ENCODE peak calls at places on chromosome 2, in eight cellular contexts. X is GM12865, N is fibroblast of the aortic adventitia, T is GM10248, M is adrenal gland, Q is kidney epithelial cell, W is Calu3, Y is right atrium auricular region. U is an unnamed sample.

GRCh38 chr2:13524492-13524891 is 807.8 kb downstream of the TRIB2 start:
- DNase-seq in X (peak), N (no peak), T (no peak), M (no peak), Q (no peak), W (no peak), Y (no peak), U (peak)

GRCh38 chr2:74659462-74659861 is 5.4 kb downstream of the SEMA4F start:
- DNase-seq in X (peak), N (no peak), T (no peak), M (no peak), Q (no peak), W (no peak), Y (no peak), U (no peak)

GRCh38 chr2:30706534-30707303 is 100.5 kb downstream of the CAPN13 start:
- DNase-seq in X (peak), N (peak), T (peak), M (peak), Q (no peak), W (peak), Y (no peak), U (peak)

GRCh38 chr2:100800910-100801309 is 19.0 kb upstream of the NPAS2 start:
- DNase-seq in X (no peak), N (peak), T (no peak), M (no peak), Q (no peak), W (no peak), Y (no peak), U (no peak)

GRCh38 chr2:177724398-177725287 is 332.1 kb downstream of the AGPS start:
- DNase-seq in X (peak), N (peak), T (peak), M (peak), Q (peak), W (peak), Y (no peak), U (peak)

GRCh38 chr2:238471-239268 is 25.2 kb downstream of the SH3YL1 start:
- DNase-seq in X (no peak), N (no peak), T (no peak), M (no peak), Q (no peak), W (no peak), Y (no peak), U (no peak)

GRCh38 chr2:20478961-20479360 is 32.1 kb downstream of the RHOB start:
- DNase-seq in X (no peak), N (no peak), T (no peak), M (no peak), Q (no peak), W (no peak), Y (peak), U (no peak)

GRCh38 chr2:218964041-218964771 is 4.7 kb downstream of the CDK5R2 start:
- DNase-seq in X (no peak), N (peak), T (no peak), M (no peak), Q (peak), W (no peak), Y (no peak), U (no peak)

GRCh38 chr2:171487803-171488259 is 34.4 kb upstream of the CYBRD1 start:
- DNase-seq in X (no peak), N (peak), T (no peak), M (peak), Q (no peak), W (no peak), Y (no peak), U (no peak)

GRCh38 chr2:45652090-45653050 is 895 bp downstream of the PRKCE start:
- DNase-seq in X (peak), N (peak), T (peak), M (peak), Q (no peak), W (peak), Y (peak), U (peak)

GRCh38 chr2:20620696-20621365 is 30.1 kb downstream of the HS1BP3 start:
- DNase-seq in X (no peak), N (no peak), T (no peak), M (peak), Q (no peak), W (no peak), Y (no peak), U (no peak)

GRCh38 chr2:44277541-44277940 is 2.3 kb downstream of the SLC3A1 start:
- DNase-seq in X (no peak), N (no peak), T (no peak), M (no peak), Q (no peak), W (no peak), Y (no peak), U (no peak)

GRCh38 chr2:20594048-20594750 is 56.7 kb downstream of the HS1BP3 start:
- DNase-seq in X (no peak), N (no peak), T (no peak), M (no peak), Q (no peak), W (no peak), Y (no peak), U (no peak)

GRCh38 chr2:172261292-172261691 is 158.6 kb upstream of the DLX2 start:
- DNase-seq in X (no peak), N (peak), T (no peak), M (no peak), Q (no peak), W (no peak), Y (no peak), U (no peak)

GRCh38 chr2:121038831-121039230 is 246.2 kb downstream of the TFCP2L1 start:
- DNase-seq in X (no peak), N (no peak), T (no peak), M (peak), Q (peak), W (peak), Y (no peak), U (no peak)

GRCh38 chr2:177187631-177188312 is 24.8 kb upstream of the HNRNPA3 start:
- DNase-seq in X (no peak), N (peak), T (no peak), M (no peak), Q (no peak), W (peak), Y (no peak), U (no peak)

GRCh38 chr2:102034683-102035606 is 43.2 kb downstream of the IL1R2 start:
- DNase-seq in X (no peak), N (no peak), T (no peak), M (no peak), Q (no peak), W (no peak), Y (no peak), U (no peak)

GRCh38 chr2:56009758-56010534 is 86.4 kb upstream of the EFEMP1 start:
- DNase-seq in X (peak), N (peak), T (no peak), M (no peak), Q (no peak), W (no peak), Y (no peak), U (no peak)

GRCh38 chr2:170813611-170814550 is 2.8 kb upstream of the GAD1 start:
- DNase-seq in X (peak), N (peak), T (no peak), M (no peak), Q (no peak), W (peak), Y (no peak), U (no peak)

GRCh38 chr2:191347154-191347553 is 102.0 kb downstream of the MYO1B start:
- DNase-seq in X (no peak), N (no peak), T (no peak), M (no peak), Q (no peak), W (no peak), Y (no peak), U (no peak)

GRCh38 chr2:183243760-183244159 is 119.5 kb downstream of the NUP35 start:
- DNase-seq in X (no peak), N (no peak), T (no peak), M (no peak), Q (no peak), W (no peak), Y (no peak), U (no peak)

GRCh38 chr2:28422903-28423741 is 30.5 kb downstream of the FOSL2 start:
- DNase-seq in X (no peak), N (no peak), T (no peak), M (no peak), Q (no peak), W (no peak), Y (no peak), U (no peak)

GRCh38 chr2:9657731-9658130 is 26.9 kb upstream of the YWHAQ start:
- DNase-seq in X (no peak), N (no peak), T (no peak), M (no peak), Q (no peak), W (no peak), Y (no peak), U (no peak)
- TF ChIP-seq CTCF in X (no peak), N (no peak), T (no peak), M (no peak), Q (no peak), W (no peak), Y (no peak), U (no peak)

GRCh38 chr2:241149925-241150659 is at the start of gene PPP1R7:
- DNase-seq in X (peak), N (peak), T (peak), M (peak), Q (peak), W (peak), Y (peak), U (peak)
- TF ChIP-seq CTCF in X (peak), N (no peak), T (peak), M (no peak), Q (no peak), W (no peak), Y (no peak), U (peak)

GRCh38 chr2:18410543-18410942 is 149.9 kb downstream of the RDH14 start:
- DNase-seq in X (no peak), N (no peak), T (no peak), M (no peak), Q (no peak), W (no peak), Y (no peak), U (no peak)
- TF ChIP-seq CTCF in X (no peak), N (no peak), T (no peak), M (no peak), Q (no peak), W (no peak), Y (no peak), U (no peak)

DNA sequence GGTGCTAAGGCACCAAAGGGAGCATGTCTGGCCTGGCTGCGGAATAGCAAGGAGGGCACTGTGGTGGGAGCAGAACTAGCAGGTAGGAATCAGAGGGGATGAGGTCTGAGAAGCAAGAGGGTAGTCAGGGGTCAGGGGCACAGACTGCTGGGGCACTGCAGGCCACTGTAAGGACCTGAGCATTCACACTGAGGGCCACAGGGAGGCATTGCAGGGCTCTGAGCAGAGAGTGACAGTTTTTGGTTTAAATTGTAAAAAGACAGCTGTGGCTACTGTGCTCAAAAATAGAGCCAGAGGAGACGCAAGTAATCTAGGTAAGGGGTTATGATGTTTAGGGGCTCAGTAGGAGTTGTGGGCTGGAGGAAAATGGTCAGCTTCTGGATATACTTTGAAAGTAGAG is 41.5 kb downstream of the ARHGAP25 start:
- DNase-seq in X (peak), N (no peak), T (no peak), M (no peak), Q (no peak), W (no peak), Y (no peak), U (no peak)
- TF ChIP-seq CTCF in X (no peak), N (no peak), T (peak), M (peak), Q (no peak), W (no peak), Y (no peak), U (peak)

DNA sequence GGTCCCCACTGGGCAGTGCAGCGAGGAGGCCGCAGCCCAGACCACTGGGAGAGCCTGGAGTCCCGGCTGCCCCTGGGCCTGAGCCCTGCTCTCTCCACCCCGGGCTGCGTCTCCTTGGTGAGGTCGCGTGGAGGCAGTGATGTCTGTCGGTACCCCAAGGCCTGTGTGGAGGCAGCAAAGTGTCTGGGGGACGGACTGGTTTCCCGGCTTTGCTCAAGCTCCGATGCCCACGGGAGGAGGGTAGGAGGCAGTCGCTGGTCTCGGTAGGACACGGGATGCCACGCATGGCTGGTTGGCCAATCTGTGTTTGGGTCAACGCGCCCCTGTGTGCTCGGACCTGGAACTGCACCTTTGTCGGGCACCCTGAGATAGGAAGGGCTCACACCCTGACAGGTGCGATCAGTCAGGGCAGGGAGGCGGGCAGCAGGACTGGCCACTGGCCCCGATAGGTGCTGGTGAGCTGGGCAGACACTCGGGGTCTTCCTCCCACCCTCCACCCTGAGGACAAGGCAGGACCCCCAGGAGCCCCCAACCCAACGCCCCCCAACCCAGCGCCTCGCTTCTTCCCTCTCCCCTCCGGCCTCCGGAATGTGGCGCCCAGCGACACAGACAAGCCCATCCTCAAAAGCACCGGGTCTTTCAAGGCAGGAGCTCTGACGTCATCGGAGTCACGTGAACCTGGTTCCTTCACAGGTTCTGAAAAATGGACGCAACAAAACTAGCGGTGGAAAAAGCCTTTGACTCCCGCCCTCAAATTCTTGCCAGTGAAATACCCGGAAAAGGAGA is 288.6 kb downstream of the NDUFA10 start:
- DNase-seq in X (no peak), N (no peak), T (no peak), M (no peak), Q (no peak), W (no peak), Y (no peak), U (no peak)
- TF ChIP-seq CTCF in X (no peak), N (no peak), T (no peak), M (no peak), Q (no peak), W (no peak), Y (no peak), U (no peak)

DNA sequence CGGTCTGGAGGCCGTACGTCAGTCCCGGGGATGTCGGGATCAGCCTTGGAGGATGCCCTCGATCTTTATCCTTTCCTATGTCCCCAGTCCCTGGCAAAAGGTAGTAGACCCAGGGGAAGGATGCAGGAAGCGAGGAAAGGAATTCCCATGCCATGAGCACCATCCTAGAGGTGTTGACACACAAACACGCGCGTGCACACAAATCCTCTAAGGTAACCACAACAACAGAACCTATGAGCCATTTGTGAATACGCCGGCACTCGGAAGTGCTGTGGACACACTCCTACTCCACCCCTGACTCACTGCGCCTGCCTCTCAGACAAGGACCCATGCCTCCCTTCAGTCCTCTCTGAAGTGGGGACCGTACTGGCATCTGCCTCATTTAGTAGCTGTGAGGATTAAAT is 11.3 kb upstream of the MLPH start:
- DNase-seq in X (no peak), N (peak), T (no peak), M (no peak), Q (no peak), W (peak), Y (no peak), U (no peak)
- TF ChIP-seq CTCF in X (no peak), N (no peak), T (no peak), M (peak), Q (no peak), W (no peak), Y (no peak), U (no peak)

DNA sequence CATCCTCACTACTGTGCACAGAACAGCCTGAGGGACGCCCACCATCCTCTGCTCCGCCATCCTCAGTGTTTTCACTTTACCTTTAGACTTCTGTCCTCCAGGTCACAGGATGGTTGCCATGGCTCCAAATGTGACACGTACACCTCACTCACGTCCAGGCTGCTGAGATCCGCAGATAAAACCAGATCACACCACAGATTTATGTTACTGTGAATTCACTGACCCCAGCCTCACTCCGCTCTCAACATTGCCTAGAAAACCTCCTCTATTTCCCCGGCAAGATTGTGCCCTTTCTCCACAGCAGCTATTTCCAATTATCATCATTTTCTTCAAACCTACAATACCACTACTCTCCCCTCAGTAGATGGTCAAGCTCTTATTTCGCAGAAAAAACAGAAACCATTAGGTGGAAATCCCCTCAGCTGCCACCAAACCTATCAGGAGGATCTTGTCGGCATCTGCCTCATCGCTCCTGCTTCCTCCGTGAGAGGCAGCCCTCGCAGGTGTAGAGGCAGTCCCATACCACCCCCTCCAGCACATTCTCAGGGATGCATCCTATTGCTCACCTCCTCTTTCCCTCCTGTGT is 49.8 kb upstream of the SLC1A4 start:
- DNase-seq in X (peak), N (no peak), T (peak), M (no peak), Q (no peak), W (no peak), Y (no peak), U (peak)
- TF ChIP-seq CTCF in X (peak), N (no peak), T (peak), M (no peak), Q (no peak), W (no peak), Y (no peak), U (peak)

GRCh38 chr2:232117413-232117812 is 155.9 kb downstream of the DIS3L2 start:
- DNase-seq in X (no peak), N (no peak), T (no peak), M (no peak), Q (no peak), W (no peak), Y (no peak), U (no peak)
- TF ChIP-seq CTCF in X (no peak), N (no peak), T (no peak), M (no peak), Q (no peak), W (no peak), Y (no peak), U (no peak)

U was measured in GM13976.